ENCODE peak calls at places on chromosome 11, in seven cellular contexts. F, K, M, X, U, V and W are unnamed samples.

GRCh38 chr11:34944692-34945091 is 28.3 kb downstream of the PDHX start:
- DNase-seq in X (no peak), F (no peak), K (no peak), U (no peak), V (no peak), M (no peak), W (no peak)

GRCh38 chr11:11981364-11981763 is 27.1 kb downstream of the DKK3 start:
- DNase-seq in U (no peak), M (no peak), K (no peak), X (no peak), F (no peak), V (no peak), W (no peak)

GRCh38 chr11:29844701-29845379 is 172.0 kb downstream of the KCNA4 start:
- DNase-seq in U (no peak), X (no peak), K (no peak), F (no peak), M (no peak), V (no peak), W (no peak)

GRCh38 chr11:44816761-44817160 is 90.0 kb downstream of the TSPAN18 start:
- DNase-seq in K (no peak), F (no peak), M (no peak), V (no peak), U (no peak), X (no peak), W (no peak)

GRCh38 chr11:2318123-2318522 is 16.3 kb downstream of the TSPAN32 start:
- DNase-seq in F (no peak), M (no peak), V (no peak), K (no peak), U (no peak), X (no peak), W (no peak)

GRCh38 chr11:67022961-67023956 is at the start of gene SYT12:
- DNase-seq in F (peak), U (no peak), K (no peak), V (no peak), M (no peak), X (peak), W (no peak)

GRCh38 chr11:36744375-36745168 is 146.5 kb upstream of the RAG2 start:
- DNase-seq in K (peak), X (peak), U (peak), V (peak), F (peak), M (peak), W (no peak)

GRCh38 chr11:60125962-60126585 is 37.6 kb downstream of the MS4A2 start:
- DNase-seq in F (no peak), K (no peak), V (no peak), X (peak), U (no peak), M (no peak), W (no peak)

GRCh38 chr11:91406009-91406408 is 818.6 kb upstream of the FAT3 start:
- DNase-seq in M (no peak), U (no peak), K (no peak), X (no peak), V (no peak), F (no peak), W (no peak)

GRCh38 chr11:77705195-77705876 is 67.7 kb upstream of the CLNS1A start:
- DNase-seq in M (no peak), U (no peak), F (no peak), K (no peak), X (no peak), V (no peak), W (no peak)

GRCh38 chr11:133898031-133898769 is 52.9 kb upstream of the SPATA19 start:
- DNase-seq in F (no peak), U (no peak), V (peak), X (no peak), K (no peak), M (no peak), W (no peak)

GRCh38 chr11:88384004-88384677 is 46.6 kb upstream of the CTSC start:
- DNase-seq in U (no peak), V (no peak), X (no peak), K (no peak), F (no peak), M (no peak), W (no peak)

GRCh38 chr11:120088056-120088455 is 49.9 kb downstream of the TRIM29 start:
- DNase-seq in M (no peak), K (no peak), X (no peak), U (no peak), F (no peak), V (no peak), W (no peak)

GRCh38 chr11:74284466-74284865 is 27.0 kb downstream of the P4HA3 start:
- DNase-seq in V (no peak), K (no peak), F (no peak), X (no peak), U (no peak), M (no peak), W (no peak)

GRCh38 chr11:623999-624704 is 603 bp downstream of the CDHR5 start:
- DNase-seq in M (no peak), V (peak), U (no peak), X (no peak), K (no peak), F (no peak), W (no peak)

GRCh38 chr11:67273260-67273990 is 7.2 kb downstream of the GRK2 start:
- DNase-seq in U (no peak), X (no peak), F (no peak), K (peak), V (no peak), M (no peak), W (no peak)

GRCh38 chr11:65503606-65503922 is 4.7 kb downstream of the MALAT1 start:
- DNase-seq in F (no peak), M (no peak), U (no peak), V (no peak), X (no peak), K (no peak), W (no peak)

GRCh38 chr11:79441159-79441875 is 487 bp upstream of the TENM4 start:
- DNase-seq in U (no peak), F (no peak), K (no peak), V (no peak), X (no peak), M (no peak), W (peak)